ENCODE peak calls at places on chromosomes 11 and 22, in six cellular contexts. Z, P, Y, H, U and W are unnamed samples.

GRCh38 chr11:113289341-113290187 is 24.8 kb upstream of the TTC12 start:
- DNase-seq in Z (no peak), P (peak; percentile 57), Y (peak; percentile 81), H (peak; percentile 38), U (no peak), W (peak; percentile 64)

GRCh38 chr22:50337262-50338041 is 5.7 kb upstream of the PPP6R2 start:
- DNase-seq in Z (no peak), P (no peak), Y (no peak), H (no peak), U (no peak), W (no peak)

GRCh38 chr11:17445240-17445795 is 31.3 kb downstream of the ABCC8 start:
- DNase-seq in Z (no peak), P (no peak), Y (no peak), H (no peak), U (no peak), W (no peak)

GRCh38 chr11:112658521-112658920 is 302.7 kb upstream of the NCAM1 start:
- DNase-seq in Z (no peak), P (no peak), Y (no peak), H (no peak), U (no peak), W (no peak)

GRCh38 chr11:1303196-1303821 is 6.1 kb downstream of the TOLLIP start:
- DNase-seq in Z (peak; percentile 55), P (no peak), Y (peak; percentile 68), H (no peak), U (no peak), W (peak; percentile 80)

GRCh38 chr11:74011360-74012071 is 2.6 kb upstream of the UCP3 start:
- DNase-seq in Z (no peak), P (no peak), Y (no peak), H (peak; percentile 38), U (no peak), W (no peak)

GRCh38 chr11:31823372-31824371 is 12.6 kb upstream of the PAX6 start:
- DNase-seq in Z (no peak), P (no peak), Y (peak; percentile 68), H (no peak), U (no peak), W (no peak)

GRCh38 chr11:88169881-88170280 is 5.4 kb downstream of the RAB38 start:
- DNase-seq in Z (no peak), P (no peak), Y (no peak), H (no peak), U (no peak), W (no peak)

GRCh38 chr22:40276877-40277823 is 69.2 kb upstream of the ADSL start:
- DNase-seq in Z (no peak), P (no peak), Y (no peak), H (peak; percentile 51), U (no peak), W (no peak)

GRCh38 chr11:93577291-93577690 is 34.1 kb upstream of the SMCO4 start:
- DNase-seq in Z (no peak), P (no peak), Y (no peak), H (peak; percentile 36), U (no peak), W (no peak)

DNA sequence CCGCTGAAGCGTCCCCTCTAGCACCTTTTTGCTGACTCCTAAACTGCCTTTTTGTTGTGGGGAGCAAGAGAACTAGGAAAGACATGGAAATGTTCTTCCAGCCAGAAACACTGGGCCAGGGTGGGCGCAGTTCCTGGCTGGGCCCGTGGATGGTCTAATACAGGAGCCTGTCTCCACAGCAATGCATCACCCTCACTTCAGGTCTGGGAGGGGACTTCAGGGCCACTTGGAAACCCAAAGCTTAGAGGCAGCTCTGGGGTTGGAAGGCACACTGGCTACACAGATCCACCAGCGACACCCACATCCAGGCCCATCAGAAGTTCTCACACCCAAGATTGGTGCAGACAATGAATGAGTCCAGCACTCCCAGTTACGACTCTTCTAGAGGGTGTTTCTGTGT is 120.3 kb downstream of the ETS1 start:
- DNase-seq in Z (no peak), P (no peak), Y (no peak), H (no peak), U (no peak), W (no peak)
- H3K4me1 ChIP-seq in Z (no peaks in the 10 kb centered on the region), P (no peaks in the 10 kb centered on the region), Y (no peaks in the 10 kb centered on the region), H (peaks cover 27% of the 10 kb centered on the region), U (peaks cover 45% of the 10 kb centered on the region), W (no peaks in the 10 kb centered on the region)

GRCh38 chr11:108008656-108009496 is at the start of gene CUL5:
- DNase-seq in Z (peak; percentile 89), P (peak; percentile 71), Y (peak; percentile 91), H (peak; percentile 91), U (peak; percentile 69), W (peak; percentile 94)
- H3K9me3 ChIP-seq in Z (no peaks in the 10 kb centered on the region), P (no peaks in the 10 kb centered on the region), Y (no peaks in the 10 kb centered on the region), H (no peaks in the 10 kb centered on the region), U (no peaks in the 10 kb centered on the region), W (no peaks in the 10 kb centered on the region)

GRCh38 chr11:123373754-123374621 is 56.1 kb upstream of the GRAMD1B start:
- DNase-seq in Z (no peak), P (no peak), Y (no peak), H (no peak), U (no peak), W (no peak)
- H3K4me1 ChIP-seq in Z (no peaks in the 10 kb centered on the region), P (peaks cover 4% of the 10 kb centered on the region), Y (peaks cover 20% of the 10 kb centered on the region), H (no peaks in the 10 kb centered on the region), U (no peaks in the 10 kb centered on the region), W (no peaks in the 10 kb centered on the region)

DNA sequence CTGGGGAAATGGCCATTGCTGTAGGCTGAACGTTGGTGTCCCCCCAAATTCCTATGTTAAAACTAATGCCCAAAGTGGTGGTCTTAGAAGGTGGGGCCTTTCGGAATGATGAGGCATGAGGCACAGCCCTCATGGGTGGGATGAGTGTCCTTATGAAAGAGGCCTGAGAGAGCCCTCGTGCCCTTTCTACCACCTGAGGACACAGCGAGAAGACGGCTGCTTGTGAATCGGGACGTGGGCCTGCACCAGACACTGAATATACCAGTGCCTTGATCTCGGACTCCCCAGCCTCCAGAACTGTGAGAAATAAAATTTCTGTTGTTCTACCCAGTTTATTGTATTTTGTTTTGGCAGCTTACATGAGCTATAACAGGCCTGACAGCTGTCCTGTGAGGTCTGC is 162.9 kb upstream of the B3GAT1 start:
- DNase-seq in Z (peak; percentile 43), P (no peak), Y (no peak), H (no peak), U (no peak), W (no peak)
- H3K9me3 ChIP-seq in Z (no peaks in the 10 kb centered on the region), P (no peaks in the 10 kb centered on the region), Y (no peaks in the 10 kb centered on the region), H (peaks cover 56% of the 10 kb centered on the region), U (no peaks in the 10 kb centered on the region), W (no peaks in the 10 kb centered on the region)

GRCh38 chr22:39181356-39181755 is 28.9 kb upstream of the CBX7 start:
- DNase-seq in Z (no peak), P (no peak), Y (no peak), H (no peak), U (no peak), W (no peak)
- H3K4me1 ChIP-seq in Z (no peaks in the 10 kb centered on the region), P (peaks cover 9% of the 10 kb centered on the region), Y (no peaks in the 10 kb centered on the region), H (peaks cover 15% of the 10 kb centered on the region), U (peaks cover 2% of the 10 kb centered on the region), W (no peaks in the 10 kb centered on the region)